ENCODE peak calls at places on chromosomes 16 and 17, in ten cellular contexts. C is fibroblast of lung; R is CD8-positive, alpha-beta T cell; S is tibial artery; U is heart right ventricle; G is K562; Y is ovary; B is body of pancreas; H is right lobe of liver; X is left lung. K is an unnamed sample. For H3K27me3, the result is how much of the 10 kb centered on the place peaks cover.

GRCh38 chr17:72360386-72360940 is 239.6 kb downstream of the SOX9 start:
- DNase-seq in U (no peak), C (no peak), Y (no peak), X (no peak), H (no peak), R (no peak), B (no peak), S (no peak), G (no peak), K (no peak)

GRCh38 chr17:80856863-80857488 is 134.7 kb upstream of the CHMP6 start:
- DNase-seq in X (no peak), H (no peak), Y (no peak), B (no peak), G (no peak), S (no peak), C (no peak), R (no peak), U (no peak), K (no peak)

GRCh38 chr17:1639549-1639948 is 6.0 kb downstream of the SCARF1 start:
- DNase-seq in R (no peak), X (peak), Y (no peak), H (no peak), S (no peak), G (no peak), B (peak), U (no peak), C (no peak), K (no peak)

GRCh38 chr17:50238594-50239287 is 35.5 kb upstream of the TMEM92 start:
- DNase-seq in S (no peak), G (no peak), H (no peak), U (no peak), X (no peak), B (no peak), Y (no peak), R (no peak), C (peak), K (no peak)

GRCh38 chr17:16820161-16820877 is 130.3 kb downstream of the CCDC144A start:
- DNase-seq in R (no peak), U (peak), X (peak), G (no peak), C (no peak), S (peak), H (no peak), Y (no peak), B (no peak), K (no peak)

GRCh38 chr17:58703887-58704286 is 11.5 kb downstream of the RAD51C start:
- DNase-seq in U (no peak), Y (no peak), G (no peak), H (no peak), X (no peak), S (no peak), B (no peak), C (no peak), R (no peak), K (no peak)

GRCh38 chr16:59545666-59546065 is 811.5 kb upstream of the GOT2 start:
- DNase-seq in Y (no peak), G (no peak), U (no peak), B (no peak), X (no peak), S (no peak), R (no peak), C (no peak), H (no peak), K (no peak)

GRCh38 chr16:3785413-3785812 is 68.1 kb upstream of the TRAP1 start:
- DNase-seq in U (no peak), H (no peak), G (no peak), S (no peak), Y (no peak), C (no peak), B (no peak), R (no peak), X (no peak), K (no peak)

GRCh38 chr17:3710951-3711383 is 12.7 kb upstream of the HASPIN start:
- DNase-seq in X (no peak), H (no peak), Y (no peak), S (no peak), R (peak), B (no peak), G (no peak), C (peak), U (no peak), K (no peak)

GRCh38 chr17:36602030-36602737 is 801 bp downstream of the MRM1 start:
- DNase-seq in H (no peak), S (no peak), R (no peak), B (peak), X (no peak), Y (no peak), U (no peak), C (no peak), G (no peak), K (no peak)

GRCh38 chr17:7888184-7888920 is at the start of gene CHD3:
- DNase-seq in G (no peak), H (no peak), R (peak), U (no peak), B (peak), Y (no peak), X (peak), S (no peak), C (peak), K (no peak)

GRCh38 chr17:82092995-82093751 is 4.9 kb downstream of the FASN start:
- DNase-seq in Y (peak), U (no peak), H (no peak), G (no peak), X (no peak), C (no peak), R (no peak), S (no peak), B (no peak), K (no peak)

GRCh38 chr16:66205287-66206167 is 161.0 kb upstream of the CDH5 start:
- DNase-seq in B (no peak), G (no peak), S (no peak), X (no peak), C (peak), U (no peak), R (no peak), Y (no peak), H (no peak), K (no peak)

GRCh38 chr16:81151648-81152047 is 55.5 kb upstream of the GCSH start:
- DNase-seq in B (no peak), Y (no peak), R (no peak), U (no peak), H (no peak), C (no peak), G (no peak), X (no peak), S (no peak), K (no peak)

GRCh38 chr17:59890720-59891119 is 2.0 kb downstream of the TUBD1 start:
- DNase-seq in H (no peak), R (no peak), U (no peak), Y (no peak), X (no peak), C (no peak), G (peak), B (no peak), S (no peak), K (no peak)

GRCh38 chr17:64320613-64321553 is 57.8 kb upstream of the TEX2 start:
- DNase-seq in B (peak), G (peak), Y (peak), U (peak), S (peak), X (peak), R (no peak), C (peak), H (no peak), K (no peak)

GRCh38 chr16:12061336-12062055 is 85.0 kb downstream of the SNX29 start:
- DNase-seq in X (peak), R (no peak), Y (no peak), H (no peak), C (no peak), B (no peak), G (no peak), U (no peak), S (no peak), K (peak)

GRCh38 chr17:60769327-60769726 is 91.7 kb downstream of the BCAS3 start:
- DNase-seq in G (no peak), U (no peak), R (no peak), H (no peak), Y (no peak), S (no peak), B (no peak), X (no peak), C (no peak), K (no peak)

GRCh38 chr17:17088104-17088485 is 45.8 kb downstream of the MPRIP start:
- DNase-seq in X (peak), Y (peak), S (peak), U (no peak), R (no peak), H (peak), C (no peak), B (no peak), G (peak), K (no peak)

GRCh38 chr16:4664538-4665418 is 28.6 kb upstream of the NUDT16L1 start:
- DNase-seq in B (no peak), Y (no peak), S (peak), U (peak), H (peak), R (no peak), G (no peak), C (peak), X (peak), K (no peak)

GRCh38 chr16:63337264-63337663 is 1301.0 kb upstream of the CDH8 start:
- DNase-seq in B (no peak), Y (no peak), H (peak), S (no peak), G (no peak), R (no peak), U (no peak), C (no peak), X (no peak), K (no peak)

GRCh38 chr17:40061532-40062038 is 1.2 kb upstream of the THRA start:
- DNase-seq in S (no peak), X (no peak), G (no peak), H (no peak), C (no peak), B (no peak), Y (no peak), R (no peak), U (peak), K (no peak)
- H3K27me3 ChIP-seq in S (under half), X (under half), G (under half), H (under half), C (under half), B (under half), Y (under half), R (under half), U (under half), K (under half)

DNA sequence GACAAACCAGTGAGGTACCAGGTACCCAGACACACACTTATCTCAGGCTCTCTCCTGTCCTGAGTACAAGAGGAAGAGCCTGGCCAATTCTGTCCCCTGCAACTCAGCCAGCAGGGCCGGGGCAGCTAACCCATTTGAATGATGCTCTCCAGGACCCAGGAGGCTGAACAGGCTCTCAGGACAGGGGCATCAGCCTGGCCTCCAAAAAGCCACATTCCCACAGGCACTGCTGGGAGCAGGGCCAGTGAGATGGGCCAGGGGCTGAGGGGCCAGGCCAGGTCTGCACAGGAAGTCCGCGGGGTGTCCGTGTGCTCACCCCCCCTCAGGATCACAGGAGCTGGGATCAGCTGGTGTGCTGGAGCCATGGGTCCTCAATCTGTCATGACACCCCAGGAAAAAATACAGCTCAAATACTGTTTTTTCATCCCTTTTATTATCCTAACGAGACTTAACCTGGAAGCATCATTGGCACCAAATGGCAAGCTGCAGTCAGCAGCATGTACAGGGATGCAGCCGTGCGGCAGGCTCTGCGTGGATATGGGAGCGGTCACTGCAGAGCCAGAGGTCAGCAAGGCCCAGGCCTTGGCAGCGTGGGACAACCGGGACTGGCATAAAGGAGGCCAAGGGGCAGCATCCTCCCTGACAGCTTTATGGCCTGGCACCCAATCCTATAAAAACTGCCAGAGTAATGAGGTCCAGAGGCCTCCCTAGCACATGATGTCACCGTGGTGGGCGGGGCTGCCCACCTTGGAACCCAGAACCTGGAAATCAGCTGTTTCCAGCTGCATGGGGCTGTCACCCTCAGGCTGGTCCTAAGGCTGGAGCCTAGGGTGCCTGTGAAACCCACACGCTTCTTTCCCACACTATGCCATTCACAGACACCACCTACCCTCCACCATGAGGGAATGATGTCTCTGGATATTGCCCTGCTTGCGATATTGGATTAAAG is 276.7 kb downstream of the C16orf95 start:
- DNase-seq in B (no peak), X (no peak), U (no peak), R (no peak), Y (no peak), H (no peak), C (no peak), G (no peak), S (peak), K (no peak)
- TF ChIP-seq CTCF in B (no peak), X (no peak), U (no peak), R (no peak), Y (no peak), H (no peak), C (no peak), G (no peak), S (no peak), K (no peak)

DNA sequence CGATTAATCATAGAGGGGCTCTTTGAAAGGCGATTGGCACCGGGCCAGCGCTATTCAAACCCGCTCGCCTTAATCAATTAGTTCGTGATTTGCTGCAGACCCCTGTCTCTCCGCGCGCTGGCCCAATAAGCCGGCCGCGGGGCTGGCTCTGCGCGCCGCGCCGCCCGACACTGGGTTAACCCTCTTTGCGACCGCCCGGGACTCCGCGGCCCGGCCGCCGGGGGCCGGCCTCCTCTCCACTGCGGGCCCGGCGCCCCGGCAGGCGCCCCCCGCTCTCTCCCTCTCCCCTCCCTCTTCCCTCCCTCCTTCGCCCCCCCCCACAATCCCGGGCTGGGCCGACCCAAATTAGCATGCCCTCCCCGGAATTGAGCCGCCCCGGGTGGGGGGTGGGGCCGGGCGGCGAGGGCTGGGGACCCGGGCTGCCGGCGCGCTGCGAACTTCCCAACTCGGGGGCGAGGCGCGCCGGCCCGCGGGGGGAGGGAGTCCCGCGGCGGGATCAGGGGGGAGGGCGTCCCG is 423 bp upstream of the SALL1 start:
- DNase-seq in X (no peak), G (no peak), H (peak), R (no peak), B (peak), U (peak), C (peak), S (no peak), Y (peak), K (no peak)
- H3K27me3 ChIP-seq in X (half or more), G (under half), H (under half), R (under half), B (half or more), U (half or more), C (half or more), S (under half), Y (under half), K (under half)

DNA sequence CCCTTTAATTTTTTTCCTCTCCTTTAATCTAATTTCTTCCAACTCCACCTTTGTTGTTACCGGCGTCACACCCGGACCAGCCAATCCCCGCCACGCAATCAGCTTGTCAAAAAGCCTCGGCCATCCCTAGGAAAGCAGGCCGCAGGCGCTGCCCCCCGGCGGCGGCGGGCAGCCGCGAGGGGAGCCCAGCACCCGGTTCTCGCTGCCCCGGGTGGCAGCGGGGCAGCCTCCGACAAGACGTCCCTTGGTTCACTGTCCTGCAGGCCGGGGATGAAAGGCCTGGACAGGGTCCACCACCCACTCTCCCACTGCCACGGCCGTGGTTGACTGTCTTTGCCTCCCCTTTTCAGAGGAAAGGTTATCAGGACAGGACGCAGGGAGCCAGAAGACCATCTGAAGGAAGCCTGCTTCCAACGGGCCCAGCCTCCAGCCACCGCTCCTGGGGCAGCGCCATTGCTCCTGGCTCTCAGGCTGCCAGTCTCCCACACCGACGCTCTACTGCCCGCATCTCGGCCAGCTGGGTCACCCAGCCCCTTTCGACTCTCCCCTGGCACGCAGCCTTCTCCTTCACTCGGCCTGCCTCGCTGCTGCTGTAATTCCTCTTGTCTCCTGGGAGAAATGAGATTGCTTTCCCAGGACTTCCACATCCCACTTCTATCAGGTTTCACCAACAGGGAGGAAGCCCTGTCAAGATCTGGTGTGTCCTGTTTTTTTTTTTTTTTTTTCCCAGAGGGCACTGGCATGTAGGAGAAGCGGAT is 2.8 kb upstream of the UBTF start:
- DNase-seq in G (no peak), S (peak), X (peak), H (peak), B (peak), R (no peak), U (peak), C (peak), Y (peak), K (no peak)
- TF ChIP-seq CTCF in G (peak), S (no peak), X (no peak), H (no peak), B (peak), R (no peak), U (peak), C (peak), Y (peak), K (no peak)

DNA sequence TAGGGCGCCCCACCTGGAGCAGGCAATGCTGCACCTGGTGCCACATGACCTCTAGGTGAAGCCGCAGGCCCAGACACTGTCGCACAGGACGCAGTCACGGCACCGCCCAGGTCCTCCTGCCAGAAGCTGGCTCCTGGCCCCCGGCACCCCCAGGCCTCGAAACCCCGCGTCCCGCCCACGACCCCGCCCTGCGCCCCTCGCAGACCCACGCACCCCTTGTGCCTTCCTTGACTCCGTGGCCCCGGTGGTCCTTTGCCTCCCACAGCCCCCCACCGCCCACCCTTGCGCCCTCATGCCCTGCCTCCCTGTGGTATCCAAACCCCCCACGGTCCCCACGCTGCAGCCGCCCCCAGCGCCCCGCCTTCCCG is 6.3 kb upstream of the C1QTNF8 start:
- DNase-seq in H (no peak), B (no peak), U (no peak), G (no peak), C (no peak), X (no peak), Y (no peak), R (no peak), S (no peak), K (no peak)
- H3K27me3 ChIP-seq in H (under half), B (under half), U (half or more), G (half or more), C (under half), X (half or more), Y (under half), R (under half), S (under half), K (half or more)

GRCh38 chr17:75758131-75758905 is 6.7 kb downstream of the GALK1 start:
- DNase-seq in B (no peak), C (no peak), X (no peak), S (no peak), H (no peak), G (no peak), R (no peak), Y (no peak), U (no peak), K (no peak)
- TF ChIP-seq CTCF in B (no peak), C (no peak), X (no peak), S (no peak), H (peak), G (peak), R (no peak), Y (no peak), U (no peak), K (peak)

DNA sequence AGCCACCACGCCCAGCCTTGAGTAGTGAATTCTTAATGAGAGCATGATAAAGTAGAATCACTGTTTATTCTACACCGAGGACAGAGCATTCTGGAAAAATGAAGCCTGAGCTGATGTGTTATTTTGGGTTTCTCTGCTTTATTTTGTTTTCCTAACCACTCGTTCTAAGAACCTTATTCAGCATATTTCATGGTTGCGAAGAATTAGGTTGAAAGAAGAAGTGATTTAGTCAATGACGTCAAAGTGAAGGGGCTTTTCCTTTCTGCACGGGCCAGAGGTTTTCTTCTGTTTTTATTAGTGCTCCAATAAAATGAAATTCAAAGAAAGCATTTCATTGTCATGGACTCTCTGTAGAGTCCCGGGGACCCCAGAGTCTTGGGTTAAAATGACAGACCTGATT is 178.5 kb downstream of the MAF start:
- DNase-seq in Y (no peak), S (peak), H (no peak), U (no peak), B (no peak), R (no peak), C (no peak), G (no peak), X (no peak), K (no peak)
- H3K27me3 ChIP-seq in Y (under half), S (under half), H (under half), U (under half), B (under half), R (under half), C (under half), G (under half), X (under half), K (under half)

DNA sequence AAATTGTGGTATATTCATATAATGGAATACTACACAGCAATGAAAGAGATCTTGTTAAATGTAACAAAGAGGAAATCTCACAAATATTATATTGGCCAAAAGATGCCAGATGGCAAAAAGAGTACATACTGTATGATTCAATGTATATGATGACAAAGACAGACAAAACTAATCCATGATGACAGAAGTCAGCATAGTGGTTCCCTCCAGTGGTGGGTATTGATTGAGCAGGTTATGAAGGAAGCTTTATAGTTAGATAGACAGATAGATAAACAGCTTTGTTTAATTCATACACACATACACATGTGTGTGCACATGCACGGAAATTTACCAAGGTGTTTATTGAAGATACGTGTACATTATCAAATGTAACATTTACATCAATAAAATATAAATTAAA is 74.4 kb upstream of the SMIM36 start:
- DNase-seq in U (no peak), H (no peak), S (no peak), B (no peak), R (no peak), G (no peak), Y (no peak), X (no peak), C (no peak), K (no peak)
- TF ChIP-seq CTCF in U (no peak), H (peak), S (no peak), B (no peak), R (no peak), G (no peak), Y (no peak), X (no peak), C (no peak), K (no peak)

K was measured in kidney epithelial cell.